ENCODE peak calls at places on chromosomes 3 and 15, in five cellular contexts. V, M, Q, E and O are unnamed samples.

GRCh38 chr3:183966361-183966791 is 51.3 kb downstream of the ABCC5 start:
- DNase-seq in V (no peak), M (no peak), Q (no peak), E (no peak), O (no peak)

GRCh38 chr15:60390931-60391501 is 6.8 kb downstream of the ANXA2 start:
- DNase-seq in V (peak; percentile 23), M (peak; percentile 84), Q (peak; percentile 73), E (peak; percentile 51), O (peak; percentile 74)

GRCh38 chr15:39474657-39475056 is 106.2 kb upstream of the THBS1 start:
- DNase-seq in V (no peak), M (no peak), Q (no peak), E (peak; percentile 6), O (no peak)

GRCh38 chr15:81992523-81992922 is 53.3 kb downstream of the MEX3B start:
- DNase-seq in V (no peak), M (no peak), Q (no peak), E (no peak), O (no peak)

GRCh38 chr3:50212502-50212901 is 7.4 kb downstream of the SLC38A3 start:
- DNase-seq in V (no peak), M (no peak), Q (no peak), E (no peak), O (no peak)

GRCh38 chr3:12948891-12949711 is 107.7 kb upstream of the RPL32 start:
- DNase-seq in V (no peak), M (no peak), Q (no peak), E (no peak), O (no peak)

GRCh38 chr3:104359546-104359945 is 1007.2 kb upstream of the ALCAM start:
- DNase-seq in V (no peak), M (no peak), Q (no peak), E (no peak), O (no peak)

GRCh38 chr3:69710153-69710977 is 28.9 kb upstream of the MITF start:
- DNase-seq in V (no peak), M (no peak), Q (no peak), E (peak; percentile 43), O (no peak)

GRCh38 chr3:100002599-100003350 is 111.5 kb downstream of the FILIP1L start:
- DNase-seq in V (no peak), M (no peak), Q (no peak), E (peak; percentile 34), O (no peak)

GRCh38 chr3:128439226-128439625 is 27.5 kb downstream of the DNAJB8 start:
- DNase-seq in V (no peak), M (no peak), Q (no peak), E (peak; percentile 10), O (no peak)